ENCODE peak calls at places on chromosome 1, in four cellular contexts. Z, N, X and Q are unnamed samples.

GRCh38 chr1:216670118-216670870 is 52.9 kb downstream of the ESRRG start:
- DNase-seq in N (no peak), X (no peak), Z (no peak), Q (no peak)

GRCh38 chr1:31020007-31020790 is 45.3 kb downstream of the PUM1 start:
- DNase-seq in N (no peak), Z (no peak), X (no peak), Q (no peak)

GRCh38 chr1:11158720-11159321 is 30.3 kb upstream of the ANGPTL7 start:
- DNase-seq in N (no peak), X (no peak), Z (peak), Q (no peak)

GRCh38 chr1:182259963-182260362 is 131.6 kb downstream of the GLUL start:
- DNase-seq in X (no peak), N (no peak), Z (no peak), Q (no peak)

GRCh38 chr1:99685516-99686180 is 39.7 kb downstream of the PALMD start:
- DNase-seq in Z (peak), X (no peak), N (no peak), Q (peak)

GRCh38 chr1:162838863-162839262 is 22.1 kb downstream of the CCDC190 start:
- DNase-seq in Z (no peak), X (no peak), N (no peak), Q (no peak)

GRCh38 chr1:110605446-110605845 is 712 bp downstream of the KCNA2 start:
- DNase-seq in Z (no peak), X (peak), N (no peak), Q (no peak)

GRCh38 chr1:44354268-44354839 is 703 bp downstream of the ERI3 start:
- DNase-seq in X (no peak), Z (no peak), N (no peak), Q (no peak)

GRCh38 chr1:56068210-56068609 is 511.2 kb downstream of the PLPP3 start:
- DNase-seq in N (no peak), Z (no peak), X (no peak), Q (no peak)

GRCh38 chr1:119372493-119373086 is 4.0 kb downstream of the HAO2 start:
- DNase-seq in N (no peak), X (no peak), Z (no peak), Q (peak)

GRCh38 chr1:225876900-225877510 is 5.2 kb downstream of the TMEM63A start:
- DNase-seq in X (no peak), Z (no peak), N (no peak), Q (no peak)

GRCh38 chr1:15975358-15975804 is 520 bp downstream of the ZBTB17 start:
- DNase-seq in X (no peak), N (peak), Z (no peak), Q (peak)